ENCODE peak calls at places on chromosomes 4 and X, in five cellular contexts. H is H1, O is NT2/D1, T is HepG2, M is GM12878. V is an unnamed sample.

GRCh38 chr4:101972791-101973190 is 182.3 kb downstream of the BANK1 start:
- DNase-seq in O (no peak), M (no peak), H (no peak), T (no peak), V (no peak)

GRCh38 chr4:111027526-111027925 is 404.6 kb upstream of the PITX2 start:
- DNase-seq in M (no peak), O (no peak), T (no peak), H (no peak), V (no peak)

GRCh38 chr4:32172761-32173160 is 1452.6 kb downstream of the PCDH7 start:
- DNase-seq in T (no peak), H (no peak), M (no peak), O (no peak), V (no peak)

GRCh38 chr4:134948110-134948642 is 746.6 kb upstream of the PABPC4L start:
- DNase-seq in O (no peak), M (no peak), T (no peak), H (no peak), V (no peak)

GRCh38 chr4:137430171-137430570 is 102.1 kb downstream of the PCDH18 start:
- DNase-seq in O (no peak), H (no peak), M (no peak), T (no peak), V (no peak)

GRCh38 chrX:64377753-64378152 is 17.5 kb downstream of the MTMR8 start:
- DNase-seq in O (no peak), H (no peak), M (no peak), T (no peak), V (no peak)

GRCh38 chrX:41759817-41760216 is 35.8 kb downstream of the GPR82 start:
- DNase-seq in T (peak), H (no peak), O (peak), M (no peak), V (peak)

GRCh38 chr4:154317600-154317999 is 174.0 kb downstream of the DCHS2 start:
- DNase-seq in O (no peak), T (no peak), H (no peak), M (no peak), V (no peak)

GRCh38 chr4:168679397-168680176 is 182.7 kb downstream of the PALLD start:
- DNase-seq in O (no peak), M (no peak), T (peak), H (no peak), V (no peak)

GRCh38 chr4:1462768-1463075 is 56.5 kb upstream of the NKX1-1 start:
- DNase-seq in T (no peak), H (no peak), M (no peak), O (no peak), V (no peak)
- TF ChIP-seq SUZ12 in T (no peak), H (no peak), M (no peak), O (no peak), V (no peak)

GRCh38 chr4:73705721-73706120 is 34.6 kb upstream of the CXCL8 start:
- DNase-seq in H (no peak), T (no peak), O (no peak), M (no peak), V (no peak)
- TF ChIP-seq SUZ12 in H (no peak), T (no peak), O (no peak), M (no peak), V (no peak)

DNA sequence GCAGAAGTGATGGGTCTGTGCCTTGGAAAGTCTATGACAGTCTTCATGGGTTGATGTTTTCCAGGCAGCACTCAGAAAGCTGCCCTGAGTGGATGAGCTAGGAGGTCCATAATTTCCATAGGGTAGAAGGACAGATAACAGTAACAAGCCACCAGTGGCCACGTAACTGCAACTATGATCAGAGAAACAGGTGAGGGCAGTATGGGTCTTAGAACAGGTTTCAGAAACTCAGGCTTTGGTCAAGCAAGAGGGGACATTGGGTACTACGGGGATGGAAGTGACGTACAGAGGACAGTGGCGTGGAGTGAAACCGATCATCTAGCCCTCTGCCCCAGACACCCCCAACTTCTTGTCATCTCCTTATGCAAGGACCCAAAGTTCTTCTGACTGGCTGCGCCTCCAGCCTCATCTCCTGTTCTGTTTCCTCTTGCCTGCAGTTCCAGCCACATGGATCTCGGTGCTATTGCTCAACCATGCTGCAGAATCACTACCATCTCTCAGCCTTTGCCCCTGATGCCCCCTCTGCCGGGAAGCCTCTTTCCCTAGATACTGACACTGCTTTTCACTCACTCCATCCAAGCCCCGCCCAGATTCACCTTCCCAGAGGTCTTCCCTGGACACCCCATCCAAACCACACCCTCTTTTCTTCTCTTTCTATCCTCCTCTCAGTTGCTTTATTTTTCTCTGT is 123.4 kb downstream of the MFAP3L start:
- DNase-seq in H (no peak), O (no peak), T (peak), M (no peak), V (no peak)
- TF ChIP-seq SUZ12 in H (no peak), O (no peak), T (no peak), M (no peak), V (no peak)

GRCh38 chr4:125368161-125368560 is 53.4 kb downstream of the FAT4 start:
- DNase-seq in H (no peak), O (no peak), M (no peak), T (no peak), V (no peak)
- TF ChIP-seq SUZ12 in H (no peak), O (no peak), M (no peak), T (no peak), V (no peak)

GRCh38 chrX:109485470-109486340 is 3.8 kb upstream of the GUCY2F start:
- DNase-seq in T (peak), M (peak), O (peak), H (peak), V (peak)
- TF ChIP-seq SUZ12 in T (no peak), M (no peak), O (no peak), H (no peak), V (no peak)

GRCh38 chr4:188297873-188298272 is 158.6 kb downstream of the TRIML1 start:
- DNase-seq in O (no peak), H (no peak), T (no peak), M (no peak), V (no peak)
- TF ChIP-seq SUZ12 in O (no peak), H (no peak), T (no peak), M (no peak), V (no peak)

GRCh38 chr4:158996669-158997074 is 106.2 kb upstream of the RAPGEF2 start:
- DNase-seq in H (no peak), T (no peak), O (no peak), M (no peak), V (no peak)
- TF ChIP-seq SUZ12 in H (no peak), T (no peak), O (no peak), M (no peak), V (no peak)

V was measured in HEK293T.